ENCODE peak calls at places on chromosomes 11 and 22, in four cellular contexts. One of them, this sample, is unnamed.

GRCh38 chr11:93515438-93515837 is 27.8 kb downstream of the SMCO4 start:
- DNase-seq in A673: no peak
- DNase-seq in mammary epithelial cell: no peak
- DNase-seq in PC-3: no peak
- DNase-seq in this sample: no peak

GRCh38 chr11:64400096-64400495 is 41.1 kb downstream of the RPS6KA4 start:
- DNase-seq in A673: no peak
- DNase-seq in mammary epithelial cell: peak
- DNase-seq in PC-3: peak
- DNase-seq in this sample: peak

GRCh38 chr11:57214494-57214893 is 22.6 kb downstream of the APLNR start:
- DNase-seq in A673: no peak
- DNase-seq in mammary epithelial cell: peak
- DNase-seq in PC-3: peak
- DNase-seq in this sample: peak

GRCh38 chr11:119605137-119605675 is 123.8 kb downstream of the NECTIN1 start:
- DNase-seq in A673: no peak
- DNase-seq in mammary epithelial cell: no peak
- DNase-seq in PC-3: no peak
- DNase-seq in this sample: no peak

GRCh38 chr11:112292785-112293407 is 32.2 kb upstream of the PLET1 start:
- DNase-seq in A673: peak
- DNase-seq in mammary epithelial cell: peak
- DNase-seq in PC-3: peak
- DNase-seq in this sample: peak

GRCh38 chr11:134453441-134453840 is 41.4 kb upstream of the B3GAT1 start:
- DNase-seq in A673: no peak
- DNase-seq in mammary epithelial cell: no peak
- DNase-seq in PC-3: no peak
- DNase-seq in this sample: no peak

GRCh38 chr11:104705475-104706195 is 192.6 kb downstream of the CASP12 start:
- DNase-seq in A673: peak
- DNase-seq in mammary epithelial cell: peak
- DNase-seq in PC-3: peak
- DNase-seq in this sample: peak

GRCh38 chr11:126155402-126156187 is 55.9 kb downstream of the RPUSD4 start:
- DNase-seq in A673: no peak
- DNase-seq in mammary epithelial cell: no peak
- DNase-seq in PC-3: no peak
- DNase-seq in this sample: no peak

GRCh38 chr11:120858740-120859139 is 165.2 kb upstream of the TBCEL start:
- DNase-seq in A673: no peak
- DNase-seq in mammary epithelial cell: no peak
- DNase-seq in PC-3: peak
- DNase-seq in this sample: no peak

GRCh38 chr11:11426226-11426915 is 73.3 kb upstream of the CSNK2A3 start:
- DNase-seq in A673: no peak
- DNase-seq in mammary epithelial cell: peak
- DNase-seq in PC-3: peak
- DNase-seq in this sample: no peak

GRCh38 chr22:50673231-50674126 is 856 bp downstream of the SHANK3 start:
- DNase-seq in A673: peak
- DNase-seq in mammary epithelial cell: no peak
- DNase-seq in PC-3: no peak
- DNase-seq in this sample: no peak
- TF ChIP-seq EZH2 in A673: no peak
- TF ChIP-seq EZH2 in mammary epithelial cell: no peak
- TF ChIP-seq EZH2 in PC-3: no peak
- TF ChIP-seq EZH2 in this sample: peak

DNA sequence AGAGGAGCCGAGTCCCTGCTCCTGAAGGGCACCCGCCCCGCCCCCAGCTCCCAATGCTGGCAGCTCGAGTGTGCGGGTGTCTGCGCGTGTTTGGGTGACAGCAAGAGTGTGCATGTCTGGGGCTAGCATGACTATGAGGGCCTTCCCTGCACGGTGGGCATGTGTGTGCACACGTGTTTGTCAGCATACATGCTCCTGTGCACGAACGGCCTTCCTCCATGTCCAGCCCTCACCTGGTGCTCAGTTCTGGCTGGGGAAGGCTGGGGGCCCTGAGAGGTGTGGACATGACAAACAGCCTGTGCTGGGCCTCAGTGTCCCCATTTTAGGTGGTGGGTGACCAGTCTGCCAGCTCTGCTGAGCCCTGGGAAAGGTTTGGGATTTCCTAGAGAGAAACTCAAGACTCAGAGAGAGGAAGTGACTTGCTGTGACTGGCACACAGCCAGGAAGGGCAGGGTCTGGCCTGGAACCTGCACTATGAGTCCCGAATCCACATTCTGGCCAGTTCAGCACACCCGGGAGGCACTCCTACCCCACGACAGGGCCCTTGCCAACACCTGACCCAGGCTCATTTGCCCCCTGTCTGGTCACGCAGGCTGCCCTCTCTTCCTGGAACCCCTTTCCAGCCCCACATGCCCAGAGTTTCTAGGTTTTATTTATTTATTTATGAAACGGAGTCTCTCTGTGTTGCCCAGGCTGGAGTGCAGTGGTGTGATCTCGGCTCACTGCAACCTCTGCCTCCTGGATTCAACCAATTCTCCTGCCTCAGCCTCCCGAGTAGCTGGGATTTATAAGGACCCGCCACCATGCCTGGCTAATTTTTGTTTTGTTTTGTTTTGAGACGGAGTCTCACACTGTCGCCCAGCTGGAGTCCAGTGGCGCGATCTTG is 3.3 kb upstream of the SHISA8 start:
- DNase-seq in A673: peak
- DNase-seq in mammary epithelial cell: peak
- DNase-seq in PC-3: peak
- DNase-seq in this sample: peak
- TF ChIP-seq EZH2 in A673: no peak
- TF ChIP-seq EZH2 in mammary epithelial cell: no peak
- TF ChIP-seq EZH2 in PC-3: no peak
- TF ChIP-seq EZH2 in this sample: no peak

GRCh38 chr11:72238492-72239295 is 5.3 kb downstream of the PHOX2A start:
- DNase-seq in A673: no peak
- DNase-seq in mammary epithelial cell: no peak
- DNase-seq in PC-3: no peak
- DNase-seq in this sample: no peak

GRCh38 chr11:72238040-72238450 is 5.9 kb downstream of the PHOX2A start:
- DNase-seq in A673: peak
- DNase-seq in mammary epithelial cell: peak
- DNase-seq in PC-3: peak
- DNase-seq in this sample: peak

GRCh38 chr11:72239849-72240460 is 4.0 kb downstream of the PHOX2A start:
- DNase-seq in A673: peak
- DNase-seq in mammary epithelial cell: no peak
- DNase-seq in PC-3: peak
- DNase-seq in this sample: peak

GRCh38 chr11:72240461-72241289 is 3.3 kb downstream of the PHOX2A start:
- DNase-seq in A673: no peak
- DNase-seq in mammary epithelial cell: no peak
- DNase-seq in PC-3: no peak
- DNase-seq in this sample: peak

GRCh38 chr11:72239296-72239848 is 4.6 kb downstream of the PHOX2A start:
- DNase-seq in A673: no peak
- DNase-seq in mammary epithelial cell: no peak
- DNase-seq in PC-3: peak
- DNase-seq in this sample: peak
- TF ChIP-seq EZH2 in A673: no peak
- TF ChIP-seq EZH2 in mammary epithelial cell: no peak
- TF ChIP-seq EZH2 in PC-3: no peak
- TF ChIP-seq EZH2 in this sample: no peak

GRCh38 chr11:7252683-7253213 is 1.0 kb downstream of the SYT9 start:
- DNase-seq in A673: no peak
- DNase-seq in mammary epithelial cell: no peak
- DNase-seq in PC-3: no peak
- DNase-seq in this sample: no peak
- TF ChIP-seq EZH2 in A673: no peak
- TF ChIP-seq EZH2 in mammary epithelial cell: peak
- TF ChIP-seq EZH2 in PC-3: no peak
- TF ChIP-seq EZH2 in this sample: peak

DNA sequence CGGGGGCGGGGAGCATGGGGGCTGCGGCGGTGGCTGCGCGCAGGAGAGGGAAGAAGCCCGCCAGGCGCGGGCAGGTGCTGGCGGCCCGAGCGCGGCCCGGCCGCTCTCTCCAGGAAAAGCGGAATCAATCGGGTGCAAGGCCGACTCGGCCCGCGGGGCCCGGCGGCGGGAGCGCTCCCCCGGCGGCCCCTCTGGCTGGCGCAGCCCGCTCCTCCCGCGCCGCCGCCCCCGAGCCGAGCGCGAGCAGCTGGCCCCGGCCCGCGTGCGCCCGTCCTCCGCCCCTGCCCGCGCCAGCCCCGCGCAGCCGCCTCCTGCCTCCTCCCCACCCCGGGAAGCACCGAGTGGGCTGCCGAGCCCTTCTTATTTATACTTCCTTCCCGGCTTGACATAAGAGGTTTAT is at the start of gene ADAMTS8:
- DNase-seq in A673: no peak
- DNase-seq in mammary epithelial cell: no peak
- DNase-seq in PC-3: no peak
- DNase-seq in this sample: no peak
- TF ChIP-seq EZH2 in A673: no peak
- TF ChIP-seq EZH2 in mammary epithelial cell: no peak
- TF ChIP-seq EZH2 in PC-3: no peak
- TF ChIP-seq EZH2 in this sample: no peak